ENCODE peak calls at places on chromosome 6, in six cellular contexts. D is GM06990, S is pancreas, B is PC-3, N is AG09309, W is breast epithelium. M is an unnamed sample.
A peak's percentile ranks its signal among the peaks of the same experiment; 100 is the strongest.

GRCh38 chr6:137570307-137570832 is 76.2 kb upstream of the OLIG3 start:
- DNase-seq in D (no peak), S (no peak), B (no peak), N (no peak), W (no peak), M (no peak)

GRCh38 chr6:153814136-153814535 is 224.9 kb upstream of the OPRM1 start:
- DNase-seq in D (no peak), S (no peak), B (no peak), N (no peak), W (no peak), M (no peak)

GRCh38 chr6:5718231-5718947 is 288.3 kb downstream of the NRN1 start:
- DNase-seq in D (no peak), S (no peak), B (no peak), N (no peak), W (no peak), M (no peak)

GRCh38 chr6:108957221-108957620 is 109.0 kb downstream of the ARMC2 start:
- DNase-seq in D (no peak), S (no peak), B (no peak), N (no peak), W (no peak), M (no peak)

GRCh38 chr6:63805808-63806572 is 170.4 kb downstream of the PHF3 start:
- DNase-seq in D (no peak), S (no peak), B (peak; percentile 92), N (peak; percentile 70), W (no peak), M (peak; percentile 90)

GRCh38 chr6:36349240-36349639 is 12.6 kb upstream of the BNIP5 start:
- DNase-seq in D (no peak), S (no peak), B (peak; percentile 50), N (no peak), W (no peak), M (no peak)

GRCh38 chr6:110609101-110609500 is 132.7 kb upstream of the SLC22A16 start:
- DNase-seq in D (no peak), S (no peak), B (no peak), N (no peak), W (no peak), M (no peak)

GRCh38 chr6:158863646-158864045 is 44.5 kb upstream of the EZR start:
- DNase-seq in D (no peak), S (no peak), B (no peak), N (no peak), W (no peak), M (no peak)

GRCh38 chr6:28511628-28512300 is 3.8 kb downstream of the GPX6 start:
- DNase-seq in D (no peak), S (peak; percentile 42), B (no peak), N (no peak), W (no peak), M (no peak)

GRCh38 chr6:166364480-166364879 is 18.3 kb downstream of the MPC1 start:
- DNase-seq in D (no peak), S (no peak), B (no peak), N (no peak), W (no peak), M (no peak)

DNA sequence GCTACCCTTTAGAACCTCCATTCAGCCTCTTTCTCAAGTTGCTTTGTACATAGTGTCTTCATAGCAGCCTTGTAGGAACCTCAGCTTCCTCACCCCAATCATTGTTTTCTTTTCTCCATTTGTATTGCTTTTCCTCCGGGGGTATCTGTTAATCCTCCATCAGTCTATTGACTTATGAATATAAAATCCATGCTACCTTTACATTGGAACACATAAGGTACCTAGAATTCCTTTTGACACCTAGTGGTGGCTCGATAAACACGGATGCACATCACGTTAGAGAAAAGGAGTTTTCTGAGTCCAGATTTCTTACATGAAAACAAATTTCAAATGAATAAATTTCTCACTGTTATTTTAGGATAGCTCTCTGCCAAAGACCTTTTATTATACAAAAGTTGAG is 6.3 kb upstream of the EDN1 start:
- DNase-seq in D (no peak), S (no peak), B (no peak), N (no peak), W (no peak), M (no peak)
- TF ChIP-seq CTCF in D (no peak), S (no peak), B (peak; percentile 35), N (no peak), W (no peak), M (no peak)

GRCh38 chr6:116564921-116565872 is 6.1 kb upstream of the RWDD1 start:
- DNase-seq in D (peak; percentile 14), S (peak; percentile 66), B (no peak), N (no peak), W (no peak), M (no peak)
- H3K4me3 ChIP-seq in D (no peak overlapping the region), S (no peak overlapping the region), B (no peak overlapping the region), N (peak overlapping the region; percentile 25), W (peak overlapping the region; percentile 41), M (peak overlapping the region; percentile 43)

GRCh38 chr6:38279423-38279822 is 360.3 kb downstream of the BTBD9 start:
- DNase-seq in D (no peak), S (no peak), B (peak; percentile 22), N (no peak), W (no peak), M (no peak)
- TF ChIP-seq CTCF in D (no peak), S (no peak), B (peak; percentile 47), N (peak; percentile 32), W (no peak), M (no peak)

GRCh38 chr6:119348308-119349040 is 1.1 kb downstream of the MAN1A1 start:
- DNase-seq in D (peak; percentile 56), S (peak; percentile 74), B (no peak), N (no peak), W (no peak), M (no peak)

GRCh38 chr6:119349041-119349340 is 570 bp downstream of the MAN1A1 start:
- DNase-seq in D (no peak), S (no peak), B (no peak), N (no peak), W (no peak), M (no peak)

GRCh38 chr6:119350202-119351004 is 842 bp upstream of the MAN1A1 start:
- DNase-seq in D (peak; percentile 63), S (peak; percentile 84), B (peak; percentile 44), N (peak; percentile 55), W (no peak), M (peak; percentile 38)

GRCh38 chr6:119349341-119350201 is at the start of gene MAN1A1:
- DNase-seq in D (peak; percentile 93), S (peak; percentile 90), B (peak; percentile 78), N (peak; percentile 7), W (peak; percentile 70), M (no peak)

GRCh38 chr6:119351005-119351394 is 1.4 kb upstream of the MAN1A1 start:
- DNase-seq in D (no peak), S (no peak), B (peak; percentile 57), N (peak; percentile 17), W (no peak), M (no peak)
- H3K4me3 ChIP-seq in D (peak overlapping the region; percentile 71), S (peak overlapping the region; percentile 95), B (peak overlapping the region; percentile 92), N (no peak overlapping the region), W (peak overlapping the region; percentile 92), M (peak overlapping the region; percentile 87)

DNA sequence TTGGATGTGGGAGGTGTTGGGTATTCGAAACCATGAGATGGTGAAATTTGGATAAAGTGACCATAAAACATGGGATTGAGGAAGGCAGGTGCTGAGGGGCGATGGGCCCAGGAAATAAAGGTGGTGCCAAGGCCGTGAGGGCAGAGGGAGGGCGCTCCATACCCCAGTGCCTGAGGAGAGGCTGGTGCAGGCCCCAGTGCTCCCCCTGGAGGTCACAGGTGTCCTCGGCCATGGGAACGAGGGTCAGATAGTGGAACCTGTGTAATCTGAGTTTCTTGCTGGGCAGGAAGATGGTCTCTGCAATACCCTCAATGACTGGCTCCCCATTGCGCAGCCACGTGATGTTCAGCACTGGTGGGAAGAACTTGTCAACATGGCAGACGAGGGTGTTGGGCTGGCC is 16.2 kb downstream of the HLA-DPB1 start:
- DNase-seq in D (peak; percentile 59), S (no peak), B (peak; percentile 9), N (no peak), W (no peak), M (no peak)
- TF ChIP-seq CTCF in D (peak; percentile 97), S (peak; percentile 46), B (peak; percentile 67), N (peak; percentile 38), W (no peak), M (peak; percentile 59)

GRCh38 chr6:81894788-81895221 is 142.3 kb upstream of the TENT5A start:
- DNase-seq in D (no peak), S (no peak), B (no peak), N (no peak), W (peak; percentile 80), M (no peak)

GRCh38 chr6:81896561-81896960 is 144.1 kb upstream of the TENT5A start:
- DNase-seq in D (no peak), S (no peak), B (no peak), N (no peak), W (no peak), M (no peak)

GRCh38 chr6:81892911-81893310 is 140.4 kb upstream of the TENT5A start:
- DNase-seq in D (no peak), S (no peak), B (no peak), N (no peak), W (no peak), M (no peak)

GRCh38 chr6:81895511-81896185 is 143.2 kb upstream of the TENT5A start:
- DNase-seq in D (no peak), S (no peak), B (peak; percentile 53), N (peak; percentile 85), W (no peak), M (no peak)

GRCh38 chr6:81894286-81894685 is 141.8 kb upstream of the TENT5A start:
- DNase-seq in D (no peak), S (no peak), B (no peak), N (peak; percentile 56), W (no peak), M (no peak)
- H3K4me3 ChIP-seq in D (no peak overlapping the region), S (no peak overlapping the region), B (no peak overlapping the region), N (no peak overlapping the region), W (no peak overlapping the region), M (no peak overlapping the region)

GRCh38 chr6:14396826-14397517 is 279.4 kb downstream of the CD83 start:
- DNase-seq in D (peak; percentile 9), S (no peak), B (peak; percentile 52), N (no peak), W (no peak), M (no peak)
- TF ChIP-seq CTCF in D (peak; percentile 75), S (no peak), B (peak; percentile 58), N (peak; percentile 36), W (no peak), M (peak; percentile 63)

DNA sequence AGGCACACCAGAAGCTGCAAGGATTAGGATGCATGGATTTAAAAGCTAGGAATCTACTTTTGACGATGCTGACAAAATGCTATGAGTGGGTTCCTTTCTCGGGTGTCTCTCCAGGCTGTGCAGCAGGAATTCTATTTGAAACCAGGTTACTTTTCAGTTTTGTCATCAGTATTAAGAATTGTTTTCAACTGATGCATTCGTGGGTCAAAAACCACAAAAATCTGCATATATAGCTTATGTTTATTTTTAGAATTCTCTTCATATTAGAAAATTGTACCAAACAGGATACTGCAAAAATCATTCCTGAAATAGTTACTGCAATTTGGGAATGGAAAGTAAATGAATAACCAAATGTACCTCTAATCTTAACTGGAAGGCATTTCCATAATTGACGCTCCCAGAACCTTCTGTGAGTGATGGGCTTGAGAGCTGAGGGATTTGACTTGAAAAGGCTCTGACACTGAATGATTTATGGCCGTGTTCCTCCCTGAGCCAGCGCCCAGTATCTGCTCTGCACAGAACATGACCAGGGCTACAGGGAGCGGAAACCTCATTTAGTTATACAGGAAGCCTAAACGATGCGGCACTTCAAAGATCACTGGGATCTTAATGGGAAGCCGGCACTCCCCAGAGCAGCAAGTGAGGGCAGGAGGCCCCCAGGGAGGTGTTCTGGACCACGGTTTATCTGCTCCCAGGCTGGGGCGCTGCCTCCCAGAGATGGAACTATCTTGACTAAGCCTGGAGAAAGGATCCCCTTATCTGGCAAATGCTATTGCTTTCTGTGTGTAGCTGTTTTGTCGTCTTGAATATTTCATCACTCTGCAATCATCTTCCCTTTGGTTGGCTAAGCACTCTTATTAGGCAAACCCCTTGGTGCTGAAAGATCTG is 445.9 kb downstream of the QKI start:
- DNase-seq in D (no peak), S (no peak), B (no peak), N (peak; percentile 50), W (no peak), M (no peak)
- H3K4me3 ChIP-seq in D (no peak overlapping the region), S (no peak overlapping the region), B (no peak overlapping the region), N (peak overlapping the region; percentile 15), W (no peak overlapping the region), M (no peak overlapping the region)